ENCODE peak calls at places on chromosomes 4 and X, in eight cellular contexts. One of them, this sample, is unnamed.

GRCh38 chr4:124177647-124178425 is 534.7 kb downstream of the ANKRD50 start:
- DNase-seq in COR-L47: no peak
- DNase-seq in hippocampal formation: no peak
- DNase-seq in NCI-H1092 treated with DMSO at 0.1 percent for 48 hours: no peak
- DNase-seq in activated CD4-positive, alpha-beta T cell treated with anti-CD3 and anti-CD28 coated beads for 36 hours: no peak
- DNase-seq in activated T-helper 1 cell treated with anti-CD3 and anti-CD28 coated beads, Interleukin-12 subunit alpha, Interleukin-12 subunit beta, Interleukin-2, Interleukin-4 antibody, amounts not matched to agents 30 ng/mL and 10 ng/mL and 1 ng/mL, durations not matched to agents 14 hours and 24 hours and 36 hours: no peak
- DNase-seq in EL: peak
- DNase-seq in C1 segment of cervical spinal cord: no peak
- DNase-seq in this sample: no peak

GRCh38 chr4:37879365-37879764 is 11.5 kb upstream of the TBC1D1 start:
- DNase-seq in activated T-helper 1 cell treated with anti-CD3 and anti-CD28 coated beads, Interleukin-12 subunit alpha, Interleukin-12 subunit beta, Interleukin-2, Interleukin-4 antibody, amounts not matched to agents 30 ng/mL and 10 ng/mL and 1 ng/mL, durations not matched to agents 14 hours and 24 hours and 36 hours: no peak
- DNase-seq in NCI-H1092 treated with DMSO at 0.1 percent for 48 hours: no peak
- DNase-seq in hippocampal formation: no peak
- DNase-seq in activated CD4-positive, alpha-beta T cell treated with anti-CD3 and anti-CD28 coated beads for 36 hours: no peak
- DNase-seq in COR-L47: no peak
- DNase-seq in EL: no peak
- DNase-seq in C1 segment of cervical spinal cord: no peak
- DNase-seq in this sample: no peak

GRCh38 chr4:64230709-64231310 is 178.4 kb downstream of the TECRL start:
- DNase-seq in C1 segment of cervical spinal cord: no peak
- DNase-seq in NCI-H1092 treated with DMSO at 0.1 percent for 48 hours: no peak
- DNase-seq in hippocampal formation: no peak
- DNase-seq in EL: peak
- DNase-seq in COR-L47: no peak
- DNase-seq in activated CD4-positive, alpha-beta T cell treated with anti-CD3 and anti-CD28 coated beads for 36 hours: peak
- DNase-seq in activated T-helper 1 cell treated with anti-CD3 and anti-CD28 coated beads, Interleukin-12 subunit alpha, Interleukin-12 subunit beta, Interleukin-2, Interleukin-4 antibody, amounts not matched to agents 30 ng/mL and 10 ng/mL and 1 ng/mL, durations not matched to agents 14 hours and 24 hours and 36 hours: no peak
- DNase-seq in this sample: no peak

GRCh38 chrX:69158166-69159040 is 6.8 kb downstream of the PJA1 start:
- DNase-seq in EL: peak
- DNase-seq in hippocampal formation: no peak
- DNase-seq in COR-L47: peak
- DNase-seq in activated CD4-positive, alpha-beta T cell treated with anti-CD3 and anti-CD28 coated beads for 36 hours: peak
- DNase-seq in NCI-H1092 treated with DMSO at 0.1 percent for 48 hours: peak
- DNase-seq in activated T-helper 1 cell treated with anti-CD3 and anti-CD28 coated beads, Interleukin-12 subunit alpha, Interleukin-12 subunit beta, Interleukin-2, Interleukin-4 antibody, amounts not matched to agents 30 ng/mL and 10 ng/mL and 1 ng/mL, durations not matched to agents 14 hours and 24 hours and 36 hours: no peak
- DNase-seq in C1 segment of cervical spinal cord: no peak
- DNase-seq in this sample: peak

GRCh38 chrX:43505759-43506158 is 150.3 kb upstream of the MAOA start:
- DNase-seq in COR-L47: no peak
- DNase-seq in C1 segment of cervical spinal cord: no peak
- DNase-seq in EL: no peak
- DNase-seq in activated CD4-positive, alpha-beta T cell treated with anti-CD3 and anti-CD28 coated beads for 36 hours: no peak
- DNase-seq in NCI-H1092 treated with DMSO at 0.1 percent for 48 hours: no peak
- DNase-seq in activated T-helper 1 cell treated with anti-CD3 and anti-CD28 coated beads, Interleukin-12 subunit alpha, Interleukin-12 subunit beta, Interleukin-2, Interleukin-4 antibody, amounts not matched to agents 30 ng/mL and 10 ng/mL and 1 ng/mL, durations not matched to agents 14 hours and 24 hours and 36 hours: no peak
- DNase-seq in hippocampal formation: no peak
- DNase-seq in this sample: no peak

GRCh38 chrX:46576458-46576857 is 2.9 kb downstream of the CHST7 start:
- DNase-seq in hippocampal formation: no peak
- DNase-seq in C1 segment of cervical spinal cord: no peak
- DNase-seq in activated T-helper 1 cell treated with anti-CD3 and anti-CD28 coated beads, Interleukin-12 subunit alpha, Interleukin-12 subunit beta, Interleukin-2, Interleukin-4 antibody, amounts not matched to agents 30 ng/mL and 10 ng/mL and 1 ng/mL, durations not matched to agents 14 hours and 24 hours and 36 hours: no peak
- DNase-seq in NCI-H1092 treated with DMSO at 0.1 percent for 48 hours: no peak
- DNase-seq in EL: peak
- DNase-seq in activated CD4-positive, alpha-beta T cell treated with anti-CD3 and anti-CD28 coated beads for 36 hours: no peak
- DNase-seq in COR-L47: no peak
- DNase-seq in this sample: no peak

GRCh38 chr4:55808187-55808586 is 11.4 kb upstream of the EXOC1L start:
- DNase-seq in hippocampal formation: no peak
- DNase-seq in NCI-H1092 treated with DMSO at 0.1 percent for 48 hours: no peak
- DNase-seq in activated T-helper 1 cell treated with anti-CD3 and anti-CD28 coated beads, Interleukin-12 subunit alpha, Interleukin-12 subunit beta, Interleukin-2, Interleukin-4 antibody, amounts not matched to agents 30 ng/mL and 10 ng/mL and 1 ng/mL, durations not matched to agents 14 hours and 24 hours and 36 hours: no peak
- DNase-seq in COR-L47: no peak
- DNase-seq in EL: no peak
- DNase-seq in C1 segment of cervical spinal cord: no peak
- DNase-seq in activated CD4-positive, alpha-beta T cell treated with anti-CD3 and anti-CD28 coated beads for 36 hours: no peak
- DNase-seq in this sample: no peak

GRCh38 chr4:96194993-96195392 is 355.1 kb downstream of the PDHA2 start:
- DNase-seq in hippocampal formation: no peak
- DNase-seq in COR-L47: no peak
- DNase-seq in NCI-H1092 treated with DMSO at 0.1 percent for 48 hours: no peak
- DNase-seq in C1 segment of cervical spinal cord: no peak
- DNase-seq in activated CD4-positive, alpha-beta T cell treated with anti-CD3 and anti-CD28 coated beads for 36 hours: no peak
- DNase-seq in activated T-helper 1 cell treated with anti-CD3 and anti-CD28 coated beads, Interleukin-12 subunit alpha, Interleukin-12 subunit beta, Interleukin-2, Interleukin-4 antibody, amounts not matched to agents 30 ng/mL and 10 ng/mL and 1 ng/mL, durations not matched to agents 14 hours and 24 hours and 36 hours: no peak
- DNase-seq in EL: no peak
- DNase-seq in this sample: no peak

GRCh38 chr4:158782539-158783360 is 13.9 kb downstream of the FNIP2 start:
- DNase-seq in activated CD4-positive, alpha-beta T cell treated with anti-CD3 and anti-CD28 coated beads for 36 hours: no peak
- DNase-seq in NCI-H1092 treated with DMSO at 0.1 percent for 48 hours: no peak
- DNase-seq in C1 segment of cervical spinal cord: no peak
- DNase-seq in hippocampal formation: no peak
- DNase-seq in EL: peak
- DNase-seq in activated T-helper 1 cell treated with anti-CD3 and anti-CD28 coated beads, Interleukin-12 subunit alpha, Interleukin-12 subunit beta, Interleukin-2, Interleukin-4 antibody, amounts not matched to agents 30 ng/mL and 10 ng/mL and 1 ng/mL, durations not matched to agents 14 hours and 24 hours and 36 hours: no peak
- DNase-seq in COR-L47: no peak
- DNase-seq in this sample: no peak

GRCh38 chrX:71367396-71367795 is 1.2 kb downstream of the TAF1 start:
- DNase-seq in EL: peak
- DNase-seq in activated T-helper 1 cell treated with anti-CD3 and anti-CD28 coated beads, Interleukin-12 subunit alpha, Interleukin-12 subunit beta, Interleukin-2, Interleukin-4 antibody, amounts not matched to agents 30 ng/mL and 10 ng/mL and 1 ng/mL, durations not matched to agents 14 hours and 24 hours and 36 hours: no peak
- DNase-seq in C1 segment of cervical spinal cord: no peak
- DNase-seq in activated CD4-positive, alpha-beta T cell treated with anti-CD3 and anti-CD28 coated beads for 36 hours: peak
- DNase-seq in NCI-H1092 treated with DMSO at 0.1 percent for 48 hours: no peak
- DNase-seq in COR-L47: no peak
- DNase-seq in hippocampal formation: no peak
- DNase-seq in this sample: peak

GRCh38 chrX:3717742-3718420 is 4.4 kb upstream of the PRKX start:
- DNase-seq in NCI-H1092 treated with DMSO at 0.1 percent for 48 hours: no peak
- DNase-seq in COR-L47: no peak
- DNase-seq in EL: no peak
- DNase-seq in activated CD4-positive, alpha-beta T cell treated with anti-CD3 and anti-CD28 coated beads for 36 hours: no peak
- DNase-seq in activated T-helper 1 cell treated with anti-CD3 and anti-CD28 coated beads, Interleukin-12 subunit alpha, Interleukin-12 subunit beta, Interleukin-2, Interleukin-4 antibody, amounts not matched to agents 30 ng/mL and 10 ng/mL and 1 ng/mL, durations not matched to agents 14 hours and 24 hours and 36 hours: no peak
- DNase-seq in hippocampal formation: no peak
- DNase-seq in C1 segment of cervical spinal cord: no peak
- DNase-seq in this sample: no peak

GRCh38 chr4:16591867-16592266 is 306.6 kb downstream of the LDB2 start:
- DNase-seq in C1 segment of cervical spinal cord: no peak
- DNase-seq in hippocampal formation: peak
- DNase-seq in NCI-H1092 treated with DMSO at 0.1 percent for 48 hours: no peak
- DNase-seq in EL: no peak
- DNase-seq in activated T-helper 1 cell treated with anti-CD3 and anti-CD28 coated beads, Interleukin-12 subunit alpha, Interleukin-12 subunit beta, Interleukin-2, Interleukin-4 antibody, amounts not matched to agents 30 ng/mL and 10 ng/mL and 1 ng/mL, durations not matched to agents 14 hours and 24 hours and 36 hours: no peak
- DNase-seq in activated CD4-positive, alpha-beta T cell treated with anti-CD3 and anti-CD28 coated beads for 36 hours: no peak
- DNase-seq in COR-L47: no peak
- DNase-seq in this sample: no peak

GRCh38 chr4:110681381-110681780 is 58.5 kb upstream of the PITX2 start:
- DNase-seq in C1 segment of cervical spinal cord: no peak
- DNase-seq in NCI-H1092 treated with DMSO at 0.1 percent for 48 hours: no peak
- DNase-seq in EL: peak
- DNase-seq in hippocampal formation: no peak
- DNase-seq in COR-L47: peak
- DNase-seq in activated CD4-positive, alpha-beta T cell treated with anti-CD3 and anti-CD28 coated beads for 36 hours: no peak
- DNase-seq in activated T-helper 1 cell treated with anti-CD3 and anti-CD28 coated beads, Interleukin-12 subunit alpha, Interleukin-12 subunit beta, Interleukin-2, Interleukin-4 antibody, amounts not matched to agents 30 ng/mL and 10 ng/mL and 1 ng/mL, durations not matched to agents 14 hours and 24 hours and 36 hours: no peak
- DNase-seq in this sample: no peak

GRCh38 chr4:26964512-26964911 is 103.9 kb downstream of the STIM2 start:
- DNase-seq in activated T-helper 1 cell treated with anti-CD3 and anti-CD28 coated beads, Interleukin-12 subunit alpha, Interleukin-12 subunit beta, Interleukin-2, Interleukin-4 antibody, amounts not matched to agents 30 ng/mL and 10 ng/mL and 1 ng/mL, durations not matched to agents 14 hours and 24 hours and 36 hours: no peak
- DNase-seq in NCI-H1092 treated with DMSO at 0.1 percent for 48 hours: no peak
- DNase-seq in COR-L47: no peak
- DNase-seq in EL: peak
- DNase-seq in hippocampal formation: no peak
- DNase-seq in activated CD4-positive, alpha-beta T cell treated with anti-CD3 and anti-CD28 coated beads for 36 hours: no peak
- DNase-seq in C1 segment of cervical spinal cord: no peak
- DNase-seq in this sample: no peak

GRCh38 chr4:53905935-53906377 is 158.4 kb downstream of the CHIC2 start:
- DNase-seq in activated T-helper 1 cell treated with anti-CD3 and anti-CD28 coated beads, Interleukin-12 subunit alpha, Interleukin-12 subunit beta, Interleukin-2, Interleukin-4 antibody, amounts not matched to agents 30 ng/mL and 10 ng/mL and 1 ng/mL, durations not matched to agents 14 hours and 24 hours and 36 hours: no peak
- DNase-seq in activated CD4-positive, alpha-beta T cell treated with anti-CD3 and anti-CD28 coated beads for 36 hours: peak
- DNase-seq in hippocampal formation: peak
- DNase-seq in EL: peak
- DNase-seq in COR-L47: no peak
- DNase-seq in C1 segment of cervical spinal cord: peak
- DNase-seq in NCI-H1092 treated with DMSO at 0.1 percent for 48 hours: no peak
- DNase-seq in this sample: peak

GRCh38 chrX:15686818-15687685 is 22.4 kb upstream of the CLTRN start:
- DNase-seq in NCI-H1092 treated with DMSO at 0.1 percent for 48 hours: peak
- DNase-seq in hippocampal formation: peak
- DNase-seq in C1 segment of cervical spinal cord: no peak
- DNase-seq in EL: peak
- DNase-seq in activated T-helper 1 cell treated with anti-CD3 and anti-CD28 coated beads, Interleukin-12 subunit alpha, Interleukin-12 subunit beta, Interleukin-2, Interleukin-4 antibody, amounts not matched to agents 30 ng/mL and 10 ng/mL and 1 ng/mL, durations not matched to agents 14 hours and 24 hours and 36 hours: peak
- DNase-seq in COR-L47: peak
- DNase-seq in activated CD4-positive, alpha-beta T cell treated with anti-CD3 and anti-CD28 coated beads for 36 hours: peak
- DNase-seq in this sample: peak

GRCh38 chrX:104195489-104196084 is 29.3 kb downstream of the FAM199X start:
- DNase-seq in C1 segment of cervical spinal cord: no peak
- DNase-seq in COR-L47: no peak
- DNase-seq in activated CD4-positive, alpha-beta T cell treated with anti-CD3 and anti-CD28 coated beads for 36 hours: peak
- DNase-seq in EL: peak
- DNase-seq in activated T-helper 1 cell treated with anti-CD3 and anti-CD28 coated beads, Interleukin-12 subunit alpha, Interleukin-12 subunit beta, Interleukin-2, Interleukin-4 antibody, amounts not matched to agents 30 ng/mL and 10 ng/mL and 1 ng/mL, durations not matched to agents 14 hours and 24 hours and 36 hours: no peak
- DNase-seq in hippocampal formation: no peak
- DNase-seq in NCI-H1092 treated with DMSO at 0.1 percent for 48 hours: no peak
- DNase-seq in this sample: peak

GRCh38 chr4:168981460-168981859 is 28.6 kb downstream of the CBR4 start:
- DNase-seq in EL: peak
- DNase-seq in NCI-H1092 treated with DMSO at 0.1 percent for 48 hours: no peak
- DNase-seq in C1 segment of cervical spinal cord: no peak
- DNase-seq in hippocampal formation: no peak
- DNase-seq in COR-L47: no peak
- DNase-seq in activated T-helper 1 cell treated with anti-CD3 and anti-CD28 coated beads, Interleukin-12 subunit alpha, Interleukin-12 subunit beta, Interleukin-2, Interleukin-4 antibody, amounts not matched to agents 30 ng/mL and 10 ng/mL and 1 ng/mL, durations not matched to agents 14 hours and 24 hours and 36 hours: no peak
- DNase-seq in activated CD4-positive, alpha-beta T cell treated with anti-CD3 and anti-CD28 coated beads for 36 hours: no peak
- DNase-seq in this sample: no peak

GRCh38 chrX:130552444-130553073 is 150.8 kb downstream of the RBMX2 start:
- DNase-seq in hippocampal formation: no peak
- DNase-seq in COR-L47: no peak
- DNase-seq in activated T-helper 1 cell treated with anti-CD3 and anti-CD28 coated beads, Interleukin-12 subunit alpha, Interleukin-12 subunit beta, Interleukin-2, Interleukin-4 antibody, amounts not matched to agents 30 ng/mL and 10 ng/mL and 1 ng/mL, durations not matched to agents 14 hours and 24 hours and 36 hours: no peak
- DNase-seq in activated CD4-positive, alpha-beta T cell treated with anti-CD3 and anti-CD28 coated beads for 36 hours: no peak
- DNase-seq in C1 segment of cervical spinal cord: no peak
- DNase-seq in EL: no peak
- DNase-seq in NCI-H1092 treated with DMSO at 0.1 percent for 48 hours: no peak
- DNase-seq in this sample: no peak

GRCh38 chrX:106898462-106898861 is 4.7 kb downstream of the RIPPLY1 start:
- DNase-seq in COR-L47: no peak
- DNase-seq in NCI-H1092 treated with DMSO at 0.1 percent for 48 hours: peak
- DNase-seq in C1 segment of cervical spinal cord: no peak
- DNase-seq in activated T-helper 1 cell treated with anti-CD3 and anti-CD28 coated beads, Interleukin-12 subunit alpha, Interleukin-12 subunit beta, Interleukin-2, Interleukin-4 antibody, amounts not matched to agents 30 ng/mL and 10 ng/mL and 1 ng/mL, durations not matched to agents 14 hours and 24 hours and 36 hours: no peak
- DNase-seq in EL: peak
- DNase-seq in activated CD4-positive, alpha-beta T cell treated with anti-CD3 and anti-CD28 coated beads for 36 hours: peak
- DNase-seq in hippocampal formation: no peak
- DNase-seq in this sample: peak

GRCh38 chr4:152605641-152606304 is 69.9 kb upstream of the FBXW7 start:
- DNase-seq in NCI-H1092 treated with DMSO at 0.1 percent for 48 hours: peak
- DNase-seq in activated CD4-positive, alpha-beta T cell treated with anti-CD3 and anti-CD28 coated beads for 36 hours: no peak
- DNase-seq in hippocampal formation: no peak
- DNase-seq in COR-L47: no peak
- DNase-seq in EL: peak
- DNase-seq in activated T-helper 1 cell treated with anti-CD3 and anti-CD28 coated beads, Interleukin-12 subunit alpha, Interleukin-12 subunit beta, Interleukin-2, Interleukin-4 antibody, amounts not matched to agents 30 ng/mL and 10 ng/mL and 1 ng/mL, durations not matched to agents 14 hours and 24 hours and 36 hours: no peak
- DNase-seq in C1 segment of cervical spinal cord: no peak
- DNase-seq in this sample: no peak

GRCh38 chrX:71923516-71923915 is 12.9 kb downstream of the NHSL2 start:
- DNase-seq in NCI-H1092 treated with DMSO at 0.1 percent for 48 hours: no peak
- DNase-seq in activated CD4-positive, alpha-beta T cell treated with anti-CD3 and anti-CD28 coated beads for 36 hours: no peak
- DNase-seq in COR-L47: no peak
- DNase-seq in activated T-helper 1 cell treated with anti-CD3 and anti-CD28 coated beads, Interleukin-12 subunit alpha, Interleukin-12 subunit beta, Interleukin-2, Interleukin-4 antibody, amounts not matched to agents 30 ng/mL and 10 ng/mL and 1 ng/mL, durations not matched to agents 14 hours and 24 hours and 36 hours: no peak
- DNase-seq in EL: no peak
- DNase-seq in hippocampal formation: no peak
- DNase-seq in C1 segment of cervical spinal cord: no peak
- DNase-seq in this sample: no peak

GRCh38 chrX:47628980-47629379 is 750 bp downstream of the CFP start:
- DNase-seq in EL: no peak
- DNase-seq in C1 segment of cervical spinal cord: no peak
- DNase-seq in hippocampal formation: no peak
- DNase-seq in COR-L47: no peak
- DNase-seq in activated CD4-positive, alpha-beta T cell treated with anti-CD3 and anti-CD28 coated beads for 36 hours: peak
- DNase-seq in activated T-helper 1 cell treated with anti-CD3 and anti-CD28 coated beads, Interleukin-12 subunit alpha, Interleukin-12 subunit beta, Interleukin-2, Interleukin-4 antibody, amounts not matched to agents 30 ng/mL and 10 ng/mL and 1 ng/mL, durations not matched to agents 14 hours and 24 hours and 36 hours: no peak
- DNase-seq in NCI-H1092 treated with DMSO at 0.1 percent for 48 hours: no peak
- DNase-seq in this sample: peak

GRCh38 chr4:118783887-118784286 is 52.0 kb downstream of the SEC24D start:
- DNase-seq in C1 segment of cervical spinal cord: no peak
- DNase-seq in NCI-H1092 treated with DMSO at 0.1 percent for 48 hours: no peak
- DNase-seq in EL: no peak
- DNase-seq in hippocampal formation: no peak
- DNase-seq in COR-L47: peak
- DNase-seq in activated T-helper 1 cell treated with anti-CD3 and anti-CD28 coated beads, Interleukin-12 subunit alpha, Interleukin-12 subunit beta, Interleukin-2, Interleukin-4 antibody, amounts not matched to agents 30 ng/mL and 10 ng/mL and 1 ng/mL, durations not matched to agents 14 hours and 24 hours and 36 hours: no peak
- DNase-seq in activated CD4-positive, alpha-beta T cell treated with anti-CD3 and anti-CD28 coated beads for 36 hours: no peak
- DNase-seq in this sample: no peak

GRCh38 chrX:97842468-97843199 is 958.9 kb downstream of the RPA4 start:
- DNase-seq in EL: no peak
- DNase-seq in NCI-H1092 treated with DMSO at 0.1 percent for 48 hours: no peak
- DNase-seq in activated T-helper 1 cell treated with anti-CD3 and anti-CD28 coated beads, Interleukin-12 subunit alpha, Interleukin-12 subunit beta, Interleukin-2, Interleukin-4 antibody, amounts not matched to agents 30 ng/mL and 10 ng/mL and 1 ng/mL, durations not matched to agents 14 hours and 24 hours and 36 hours: no peak
- DNase-seq in C1 segment of cervical spinal cord: no peak
- DNase-seq in COR-L47: no peak
- DNase-seq in hippocampal formation: no peak
- DNase-seq in activated CD4-positive, alpha-beta T cell treated with anti-CD3 and anti-CD28 coated beads for 36 hours: no peak
- DNase-seq in this sample: no peak

GRCh38 chr4:105191621-105192210 is 45.0 kb downstream of the TET2 start:
- DNase-seq in NCI-H1092 treated with DMSO at 0.1 percent for 48 hours: no peak
- DNase-seq in C1 segment of cervical spinal cord: no peak
- DNase-seq in EL: peak
- DNase-seq in hippocampal formation: no peak
- DNase-seq in activated T-helper 1 cell treated with anti-CD3 and anti-CD28 coated beads, Interleukin-12 subunit alpha, Interleukin-12 subunit beta, Interleukin-2, Interleukin-4 antibody, amounts not matched to agents 30 ng/mL and 10 ng/mL and 1 ng/mL, durations not matched to agents 14 hours and 24 hours and 36 hours: no peak
- DNase-seq in activated CD4-positive, alpha-beta T cell treated with anti-CD3 and anti-CD28 coated beads for 36 hours: peak
- DNase-seq in COR-L47: no peak
- DNase-seq in this sample: no peak

GRCh38 chr4:91963489-91963888 is 340.3 kb upstream of the GRID2 start:
- DNase-seq in activated CD4-positive, alpha-beta T cell treated with anti-CD3 and anti-CD28 coated beads for 36 hours: no peak
- DNase-seq in C1 segment of cervical spinal cord: no peak
- DNase-seq in NCI-H1092 treated with DMSO at 0.1 percent for 48 hours: no peak
- DNase-seq in EL: no peak
- DNase-seq in activated T-helper 1 cell treated with anti-CD3 and anti-CD28 coated beads, Interleukin-12 subunit alpha, Interleukin-12 subunit beta, Interleukin-2, Interleukin-4 antibody, amounts not matched to agents 30 ng/mL and 10 ng/mL and 1 ng/mL, durations not matched to agents 14 hours and 24 hours and 36 hours: no peak
- DNase-seq in hippocampal formation: no peak
- DNase-seq in COR-L47: no peak
- DNase-seq in this sample: no peak

GRCh38 chr4:41569957-41570356 is 32.0 kb downstream of the LIMCH1 start:
- DNase-seq in EL: no peak
- DNase-seq in C1 segment of cervical spinal cord: no peak
- DNase-seq in activated CD4-positive, alpha-beta T cell treated with anti-CD3 and anti-CD28 coated beads for 36 hours: no peak
- DNase-seq in hippocampal formation: no peak
- DNase-seq in NCI-H1092 treated with DMSO at 0.1 percent for 48 hours: no peak
- DNase-seq in COR-L47: no peak
- DNase-seq in activated T-helper 1 cell treated with anti-CD3 and anti-CD28 coated beads, Interleukin-12 subunit alpha, Interleukin-12 subunit beta, Interleukin-2, Interleukin-4 antibody, amounts not matched to agents 30 ng/mL and 10 ng/mL and 1 ng/mL, durations not matched to agents 14 hours and 24 hours and 36 hours: no peak
- DNase-seq in this sample: no peak

GRCh38 chrX:151151668-151152267 is 24.6 kb upstream of the GPR50 start:
- DNase-seq in EL: peak
- DNase-seq in hippocampal formation: peak
- DNase-seq in C1 segment of cervical spinal cord: no peak
- DNase-seq in activated T-helper 1 cell treated with anti-CD3 and anti-CD28 coated beads, Interleukin-12 subunit alpha, Interleukin-12 subunit beta, Interleukin-2, Interleukin-4 antibody, amounts not matched to agents 30 ng/mL and 10 ng/mL and 1 ng/mL, durations not matched to agents 14 hours and 24 hours and 36 hours: peak
- DNase-seq in NCI-H1092 treated with DMSO at 0.1 percent for 48 hours: peak
- DNase-seq in activated CD4-positive, alpha-beta T cell treated with anti-CD3 and anti-CD28 coated beads for 36 hours: peak
- DNase-seq in COR-L47: peak
- DNase-seq in this sample: peak

GRCh38 chr4:87073570-87074470 is 139.0 kb downstream of the AFF1 start:
- DNase-seq in activated CD4-positive, alpha-beta T cell treated with anti-CD3 and anti-CD28 coated beads for 36 hours: peak
- DNase-seq in C1 segment of cervical spinal cord: no peak
- DNase-seq in activated T-helper 1 cell treated with anti-CD3 and anti-CD28 coated beads, Interleukin-12 subunit alpha, Interleukin-12 subunit beta, Interleukin-2, Interleukin-4 antibody, amounts not matched to agents 30 ng/mL and 10 ng/mL and 1 ng/mL, durations not matched to agents 14 hours and 24 hours and 36 hours: peak
- DNase-seq in hippocampal formation: peak
- DNase-seq in NCI-H1092 treated with DMSO at 0.1 percent for 48 hours: peak
- DNase-seq in COR-L47: peak
- DNase-seq in EL: no peak
- DNase-seq in this sample: peak

GRCh38 chrX:115909017-115909416 is 261.5 kb upstream of the AGTR2 start:
- DNase-seq in COR-L47: no peak
- DNase-seq in activated CD4-positive, alpha-beta T cell treated with anti-CD3 and anti-CD28 coated beads for 36 hours: no peak
- DNase-seq in activated T-helper 1 cell treated with anti-CD3 and anti-CD28 coated beads, Interleukin-12 subunit alpha, Interleukin-12 subunit beta, Interleukin-2, Interleukin-4 antibody, amounts not matched to agents 30 ng/mL and 10 ng/mL and 1 ng/mL, durations not matched to agents 14 hours and 24 hours and 36 hours: no peak
- DNase-seq in EL: no peak
- DNase-seq in hippocampal formation: no peak
- DNase-seq in NCI-H1092 treated with DMSO at 0.1 percent for 48 hours: no peak
- DNase-seq in C1 segment of cervical spinal cord: no peak
- DNase-seq in this sample: no peak

GRCh38 chrX:108399427-108400165 is 38.6 kb downstream of the COL4A6 start:
- DNase-seq in hippocampal formation: no peak
- DNase-seq in EL: peak
- DNase-seq in activated CD4-positive, alpha-beta T cell treated with anti-CD3 and anti-CD28 coated beads for 36 hours: no peak
- DNase-seq in C1 segment of cervical spinal cord: no peak
- DNase-seq in NCI-H1092 treated with DMSO at 0.1 percent for 48 hours: no peak
- DNase-seq in activated T-helper 1 cell treated with anti-CD3 and anti-CD28 coated beads, Interleukin-12 subunit alpha, Interleukin-12 subunit beta, Interleukin-2, Interleukin-4 antibody, amounts not matched to agents 30 ng/mL and 10 ng/mL and 1 ng/mL, durations not matched to agents 14 hours and 24 hours and 36 hours: no peak
- DNase-seq in COR-L47: peak
- DNase-seq in this sample: no peak